ENCODE peak calls at places on chromosomes 4 and X, in five cellular contexts. P is uterus, A is heart left ventricle, I is body of pancreas, R is aorta. X is an unnamed sample.

GRCh38 chr4:25454491-25454890 is 77.4 kb downstream of the ANAPC4 start:
- DNase-seq in P (no peak), A (no peak), I (no peak), R (no peak), X (no peak)

GRCh38 chrX:16610121-16610565 is 39.8 kb upstream of the S100G start:
- DNase-seq in P (no peak), A (no peak), I (no peak), R (no peak), X (no peak)

GRCh38 chr4:76558391-76559235 is 123.6 kb downstream of the SHROOM3 start:
- DNase-seq in P (no peak), A (no peak), I (no peak), R (no peak), X (peak)

GRCh38 chr4:156223985-156224384 is 270.3 kb upstream of the CTSO start:
- DNase-seq in P (no peak), A (no peak), I (no peak), R (no peak), X (no peak)

GRCh38 chrX:20059467-20060128 is 57.1 kb downstream of the MAP7D2 start:
- DNase-seq in P (no peak), A (no peak), I (no peak), R (no peak), X (no peak)

GRCh38 chr4:3168029-3168428 is 80.9 kb upstream of the MSANTD1 start:
- DNase-seq in P (no peak), A (no peak), I (no peak), R (no peak), X (no peak)

GRCh38 chrX:130906776-130907175 is 3.8 kb upstream of the ENOX2 start:
- DNase-seq in P (no peak), A (no peak), I (no peak), R (no peak), X (no peak)

GRCh38 chrX:9456250-9457074 is 8.4 kb upstream of the TBL1X start:
- DNase-seq in P (no peak), A (no peak), I (no peak), R (no peak), X (no peak)

GRCh38 chr4:154959756-154960155 is 178.7 kb downstream of the RBM46 start:
- DNase-seq in P (no peak), A (no peak), I (no peak), R (no peak), X (no peak)

GRCh38 chr4:127400736-127401346 is 231.9 kb upstream of the INTU start:
- DNase-seq in P (peak), A (peak), I (peak), R (peak), X (peak)

GRCh38 chr4:23373269-23373668 is 516.6 kb downstream of the PPARGC1A start:
- DNase-seq in P (no peak), A (peak), I (peak), R (no peak), X (no peak)

GRCh38 chr4:102760645-102761477 is at the start of gene MANBA:
- DNase-seq in P (peak), A (peak), I (peak), R (peak), X (peak)

GRCh38 chrX:1248381-1249061 is 20.1 kb upstream of the CSF2RA start:
- DNase-seq in P (no peak), A (no peak), I (no peak), R (no peak), X (peak)

GRCh38 chrX:1074755-1075154 is 137.7 kb downstream of the CRLF2 start:
- DNase-seq in P (no peak), A (no peak), I (no peak), R (no peak), X (no peak)

GRCh38 chr4:140426610-140427103 is 791 bp downstream of the CLGN start:
- DNase-seq in P (no peak), A (peak), I (no peak), R (no peak), X (peak)

GRCh38 chrX:68438575-68438974 is 5.3 kb upstream of the OPHN1 start:
- DNase-seq in P (no peak), A (no peak), I (no peak), R (no peak), X (no peak)

GRCh38 chr4:141538001-141538400 is 98.4 kb upstream of the IL15 start:
- DNase-seq in P (no peak), A (no peak), I (no peak), R (no peak), X (no peak)

GRCh38 chr4:159308571-159309340 is 205.9 kb downstream of the RAPGEF2 start:
- DNase-seq in P (no peak), A (no peak), I (no peak), R (no peak), X (peak)

GRCh38 chr4:23040539-23040938 is 347.8 kb downstream of the GBA3 start:
- DNase-seq in P (no peak), A (no peak), I (no peak), R (no peak), X (no peak)

DNA sequence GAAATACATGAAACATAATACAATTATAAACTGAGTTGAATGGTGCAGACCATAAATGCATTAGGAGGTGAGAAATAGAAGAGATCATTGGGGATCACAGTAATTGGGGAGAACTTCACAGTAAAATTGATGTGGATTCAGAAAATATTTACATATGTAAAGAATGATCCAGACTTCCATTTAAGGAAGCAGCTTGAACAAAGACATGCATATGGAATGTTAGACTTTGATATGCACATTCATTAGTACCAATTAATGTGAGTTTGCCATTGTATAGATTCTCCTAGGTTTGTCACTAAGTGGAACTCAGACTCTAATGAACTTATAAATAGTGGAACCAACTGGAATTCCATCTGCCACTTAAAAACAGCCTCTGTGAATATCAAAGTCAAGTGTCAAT is 235.6 kb downstream of the PARM1 start:
- DNase-seq in P (no peak), A (no peak), I (no peak), R (no peak), X (no peak)
- H3K4me3 ChIP-seq in P (no peak), A (no peak), I (no peak), R (no peak), X (no peak)

GRCh38 chrX:24055043-24055356 is 244 bp downstream of the EIF2S3 start:
- DNase-seq in P (no peak), A (no peak), I (no peak), R (no peak), X (no peak)

GRCh38 chrX:24054182-24055042 is at the start of gene EIF2S3:
- DNase-seq in P (peak), A (peak), I (peak), R (peak), X (peak)
- H3K4me3 ChIP-seq in P (peak), A (no peak), I (peak), R (peak), X (no peak)

GRCh38 chr4:153514001-153514526 is 47.9 kb downstream of the TMEM131L start:
- DNase-seq in P (no peak), A (no peak), I (no peak), R (no peak), X (peak)
- H3K4me3 ChIP-seq in P (no peak), A (no peak), I (no peak), R (no peak), X (no peak)

GRCh38 chr4:80129785-80130184 is 56.8 kb upstream of the ANTXR2 start:
- DNase-seq in P (no peak), A (no peak), I (no peak), R (no peak), X (no peak)
- H3K4me3 ChIP-seq in P (no peak), A (no peak), I (no peak), R (no peak), X (no peak)

GRCh38 chr4:39285853-39286252 is 80.3 kb downstream of the RFC1 start:
- DNase-seq in P (no peak), A (no peak), I (no peak), R (no peak), X (no peak)
- H3K4me3 ChIP-seq in P (no peak), A (no peak), I (no peak), R (no peak), X (no peak)

DNA sequence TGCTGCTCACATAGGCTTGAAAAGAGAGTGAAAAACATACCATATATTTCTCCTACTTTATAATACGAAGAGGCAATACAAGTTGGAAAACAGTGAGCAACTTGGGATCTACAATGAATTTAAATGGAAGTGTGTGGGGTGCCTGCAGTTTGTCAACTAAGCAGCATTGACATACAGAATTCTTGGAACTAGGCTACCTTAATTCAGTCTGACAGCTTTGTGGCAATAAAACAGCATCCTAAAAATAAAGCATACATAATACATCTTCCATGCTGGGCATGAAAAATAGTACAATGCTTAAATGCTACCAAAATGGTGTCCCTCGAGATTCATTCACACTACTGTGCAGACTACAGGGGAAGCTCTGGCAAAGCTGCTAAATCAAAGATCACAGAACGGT is 8.0 kb downstream of the GASK1B start:
- DNase-seq in P (no peak), A (no peak), I (no peak), R (no peak), X (no peak)
- H3K4me3 ChIP-seq in P (peak), A (peak), I (no peak), R (peak), X (peak)

GRCh38 chr4:73869130-73870055 is at the start of gene CXCL1:
- DNase-seq in P (peak), A (peak), I (peak), R (peak), X (no peak)
- H3K4me3 ChIP-seq in P (peak), A (peak), I (peak), R (peak), X (no peak)

DNA sequence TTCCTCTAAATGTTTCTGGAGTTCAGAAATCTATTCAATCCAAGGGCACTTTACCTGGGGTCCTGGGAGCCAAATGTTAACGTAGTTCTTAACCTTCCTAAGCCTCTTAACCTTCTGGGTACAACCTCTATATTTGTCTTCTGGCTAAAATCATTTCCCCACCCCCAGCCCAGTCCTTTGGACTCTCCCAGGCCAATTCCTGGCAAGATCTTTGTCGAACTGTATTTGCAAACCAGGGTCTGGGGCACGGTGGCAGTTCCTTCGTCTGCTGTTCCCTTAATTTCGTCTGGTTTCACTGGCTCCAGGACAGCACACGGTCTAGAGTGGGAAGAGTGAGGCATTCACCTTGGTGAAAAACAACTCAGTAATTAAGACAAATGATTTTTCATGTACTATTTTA is 811 bp upstream of the SLC25A5 start:
- DNase-seq in P (no peak), A (no peak), I (peak), R (no peak), X (no peak)
- H3K4me3 ChIP-seq in P (no peak), A (peak), I (no peak), R (no peak), X (peak)

DNA sequence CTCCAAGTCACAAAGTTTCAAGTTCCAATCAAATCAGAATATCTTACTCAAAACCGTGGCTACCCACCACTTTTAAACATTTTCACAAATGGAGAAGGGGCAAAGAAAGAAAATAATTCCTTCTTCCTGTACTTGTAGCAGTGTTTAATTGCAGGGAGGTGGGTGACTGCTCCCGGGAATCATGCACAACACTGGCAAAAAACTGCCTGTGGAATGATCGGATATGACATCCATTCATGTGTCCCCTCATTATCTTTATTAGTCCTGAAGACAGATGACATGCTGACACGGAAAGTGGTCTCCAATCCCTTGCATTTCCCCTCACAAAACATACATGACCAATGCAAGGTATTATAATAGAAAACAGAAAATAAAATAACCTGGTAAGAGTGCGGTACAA is 2.0 kb downstream of the TSPAN5 start:
- DNase-seq in P (no peak), A (no peak), I (no peak), R (no peak), X (no peak)
- H3K4me3 ChIP-seq in P (peak), A (no peak), I (no peak), R (no peak), X (no peak)

GRCh38 chr4:118353452-118353851 is 649 bp upstream of the PRSS12 start:
- DNase-seq in P (no peak), A (no peak), I (no peak), R (no peak), X (no peak)
- H3K4me3 ChIP-seq in P (no peak), A (no peak), I (no peak), R (no peak), X (peak)